ENCODE peak calls at places on chromosomes 7 and 10, in six cellular contexts. F is IMR-90, V is fibroblast of lung, Q is A549, G is colonic mucosa, M is psoas muscle. I is an unnamed sample.

GRCh38 chr10:104641150-104642000 is at the start of gene SORCS3:
- DNase-seq in F (no peak), V (no peak), Q (no peak), G (no peak), M (no peak), I (no peak)

GRCh38 chr10:30088178-30088577 is 28.8 kb upstream of the JCAD start:
- DNase-seq in F (no peak), V (no peak), Q (no peak), G (no peak), M (no peak), I (no peak)

GRCh38 chr10:23073527-23073926 is 21.9 kb upstream of the MSRB2 start:
- DNase-seq in F (no peak), V (no peak), Q (no peak), G (no peak), M (no peak), I (no peak)

GRCh38 chr10:69574571-69574978 is 1.4 kb upstream of the NEUROG3 start:
- DNase-seq in F (no peak), V (no peak), Q (no peak), G (no peak), M (no peak), I (no peak)

GRCh38 chr7:7553386-7553785 is 13.3 kb upstream of the MIOS start:
- DNase-seq in F (no peak), V (no peak), Q (no peak), G (no peak), M (no peak), I (no peak)

GRCh38 chr10:31148955-31149354 is 117.3 kb upstream of the ZNF438 start:
- DNase-seq in F (no peak), V (no peak), Q (no peak), G (no peak), M (no peak), I (no peak)

GRCh38 chr10:69513617-69514016 is 59.6 kb downstream of the NEUROG3 start:
- DNase-seq in F (no peak), V (no peak), Q (no peak), G (no peak), M (no peak), I (no peak)

GRCh38 chr7:867406-868188 is 8.8 kb upstream of the GET4 start:
- DNase-seq in F (peak; percentile 54), V (peak; percentile 90), Q (peak; percentile 21), G (peak; percentile 90), M (peak; percentile 85), I (no peak)

GRCh38 chr10:116744163-116744788 is 1.9 kb upstream of the HSPA12A start:
- DNase-seq in F (no peak), V (no peak), Q (no peak), G (no peak), M (no peak), I (no peak)

GRCh38 chr10:130254168-130255061 is 118.2 kb downstream of the GLRX3 start:
- DNase-seq in F (no peak), V (no peak), Q (no peak), G (no peak), M (no peak), I (no peak)

GRCh38 chr10:91340613-91341362 is 69.4 kb upstream of the HECTD2 start:
- DNase-seq in F (peak; percentile 94), V (peak; percentile 58), Q (no peak), G (no peak), M (peak; percentile 84), I (no peak)

GRCh38 chr10:98035599-98035998 is 5.2 kb upstream of the CRTAC1 start:
- DNase-seq in F (no peak), V (no peak), Q (no peak), G (no peak), M (no peak), I (no peak)

GRCh38 chr7:155259791-155260497 is 37.7 kb upstream of the INSIG1 start:
- DNase-seq in F (no peak), V (no peak), Q (no peak), G (no peak), M (no peak), I (no peak)

GRCh38 chr10:71694039-71694471 is 25.5 kb downstream of the C10orf105 start:
- DNase-seq in F (no peak), V (no peak), Q (no peak), G (no peak), M (no peak), I (no peak)

GRCh38 chr10:101301111-101301731 is 52.7 kb upstream of the BTRC start:
- DNase-seq in F (peak; percentile 44), V (peak; percentile 34), Q (peak; percentile 60), G (peak; percentile 28), M (peak; percentile 79), I (no peak)

GRCh38 chr10:130463876-130464360 is 327.7 kb downstream of the GLRX3 start:
- DNase-seq in F (no peak), V (no peak), Q (no peak), G (no peak), M (no peak), I (no peak)

DNA sequence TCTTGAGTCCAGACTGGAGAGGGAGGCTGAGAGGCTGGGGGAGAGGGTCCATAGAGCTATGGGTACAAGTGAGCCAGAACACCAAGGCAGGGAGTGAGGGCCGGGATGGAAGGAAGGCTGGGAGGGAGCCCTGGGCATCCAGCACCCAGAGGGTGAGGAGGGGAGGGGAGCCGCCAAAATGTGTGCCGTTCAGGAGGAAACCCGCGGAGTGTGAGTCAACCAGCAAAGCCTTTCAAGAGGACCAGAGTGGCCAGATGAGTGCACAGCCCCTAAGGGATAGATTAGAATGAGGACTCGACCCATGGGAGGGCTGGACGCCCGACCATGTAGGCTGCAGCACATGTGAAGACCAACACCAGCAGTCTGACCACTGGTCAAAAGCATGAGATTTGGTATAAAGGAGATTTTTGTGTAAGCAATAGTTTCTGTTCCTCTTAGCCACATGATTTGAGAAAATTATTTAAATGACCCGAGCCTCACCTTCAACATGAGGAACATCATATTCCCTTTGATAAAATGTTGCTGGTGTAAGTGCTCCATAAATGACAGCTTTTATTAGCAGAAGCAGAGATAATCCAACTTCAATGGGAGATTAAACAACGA is 179.7 kb upstream of the GRB10 start:
- DNase-seq in F (no peak), V (no peak), Q (peak; percentile 13), G (no peak), M (no peak), I (no peak)
- H3K4me3 ChIP-seq in F (no peak overlapping the region), V (no peak overlapping the region), Q (no peak overlapping the region), G (no peak overlapping the region), M (no peak overlapping the region), I (no peak overlapping the region)

GRCh38 chr10:14564268-14564744 is 210.4 kb downstream of the FAM107B start:
- DNase-seq in F (no peak), V (no peak), Q (no peak), G (no peak), M (no peak), I (no peak)
- H3K27ac ChIP-seq in F (no peak overlapping the region), V (no peak overlapping the region), Q (peak overlapping the region; percentile 4), G (peak overlapping the region; percentile 6), M (no peak overlapping the region), I (no peak overlapping the region)

GRCh38 chr10:15439381-15439837 is 68.3 kb upstream of the FAM171A1 start:
- DNase-seq in F (peak; percentile 11), V (peak; percentile 43), Q (no peak), G (no peak), M (no peak), I (peak; percentile 13)
- H3K4me3 ChIP-seq in F (peak overlapping the region; percentile 9), V (peak overlapping the region; percentile 40), Q (peak overlapping the region; percentile 25), G (peak overlapping the region; percentile 11), M (peak overlapping the region; percentile 49), I (no peak overlapping the region)

DNA sequence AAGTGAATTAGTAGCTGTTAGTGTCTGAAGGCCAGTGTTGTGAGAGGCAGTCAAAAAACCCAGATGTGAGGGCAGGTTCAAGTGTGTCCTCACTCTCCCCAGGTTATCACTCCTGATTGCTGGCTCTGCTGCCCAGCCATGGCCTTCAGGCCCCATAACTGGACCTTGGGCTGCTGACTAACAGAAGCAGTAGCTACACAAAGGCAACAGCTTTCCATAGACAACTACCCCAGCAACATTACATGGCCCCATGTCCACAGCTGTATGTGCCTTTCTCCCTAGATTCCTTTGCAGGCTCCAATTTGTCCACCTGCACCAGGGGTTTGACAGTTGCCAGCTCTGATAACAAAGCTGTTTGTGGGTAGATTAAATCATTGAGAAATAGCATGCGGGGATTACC is 297.8 kb downstream of the ARL4A start:
- DNase-seq in F (no peak), V (no peak), Q (no peak), G (no peak), M (no peak), I (no peak)
- H3K27ac ChIP-seq in F (no peak overlapping the region), V (no peak overlapping the region), Q (no peak overlapping the region), G (no peak overlapping the region), M (no peak overlapping the region), I (no peak overlapping the region)

GRCh38 chr10:86261470-86261869 is 105.1 kb downstream of the GRID1 start:
- DNase-seq in F (no peak), V (no peak), Q (no peak), G (no peak), M (no peak), I (no peak)

GRCh38 chr10:86263209-86263608 is 103.4 kb downstream of the GRID1 start:
- DNase-seq in F (no peak), V (no peak), Q (no peak), G (no peak), M (no peak), I (no peak)

GRCh38 chr10:86261933-86262665 is 104.5 kb downstream of the GRID1 start:
- DNase-seq in F (no peak), V (no peak), Q (peak; percentile 66), G (no peak), M (no peak), I (peak; percentile 48)

GRCh38 chr10:86263907-86264306 is 102.7 kb downstream of the GRID1 start:
- DNase-seq in F (no peak), V (no peak), Q (no peak), G (no peak), M (no peak), I (no peak)

GRCh38 chr10:86262671-86263165 is 103.9 kb downstream of the GRID1 start:
- DNase-seq in F (no peak), V (no peak), Q (no peak), G (no peak), M (no peak), I (no peak)
- H3K4me3 ChIP-seq in F (no peak overlapping the region), V (no peak overlapping the region), Q (no peak overlapping the region), G (no peak overlapping the region), M (peak overlapping the region; percentile 25), I (no peak overlapping the region)

GRCh38 chr7:136033413-136034031 is 56.4 kb upstream of the MTPN start:
- DNase-seq in F (no peak), V (no peak), Q (no peak), G (no peak), M (no peak), I (no peak)

GRCh38 chr7:136034132-136034531 is 57.0 kb upstream of the MTPN start:
- DNase-seq in F (no peak), V (no peak), Q (no peak), G (no peak), M (no peak), I (no peak)

GRCh38 chr7:136030330-136030729 is 53.2 kb upstream of the MTPN start:
- DNase-seq in F (no peak), V (no peak), Q (no peak), G (no peak), M (no peak), I (no peak)

GRCh38 chr7:136027160-136027559 is 50.0 kb upstream of the MTPN start:
- DNase-seq in F (no peak), V (no peak), Q (no peak), G (no peak), M (no peak), I (no peak)

GRCh38 chr7:136030867-136031318 is 53.7 kb upstream of the MTPN start:
- DNase-seq in F (no peak), V (no peak), Q (no peak), G (no peak), M (no peak), I (no peak)
- H3K27ac ChIP-seq in F (no peak overlapping the region), V (no peak overlapping the region), Q (no peak overlapping the region), G (no peak overlapping the region), M (no peak overlapping the region), I (no peak overlapping the region)